ENCODE peak calls at places on chromosomes 3 and 15, in eight cellular contexts. R, V, N, O, T, H, E and U are unnamed samples. For H3K36me3, the result is how much of the 10 kb centered on the place peaks cover.

GRCh38 chr3:79012946-79013362 is 754.8 kb downstream of the ROBO1 start:
- DNase-seq in N (no peak), O (no peak), R (no peak), H (no peak), V (no peak), T (no peak), E (no peak), U (no peak)

GRCh38 chr3:178804606-178805005 is 267.0 kb downstream of the ZMAT3 start:
- DNase-seq in E (no peak), V (no peak), O (no peak), H (no peak), N (no peak), R (no peak), T (no peak), U (no peak)

GRCh38 chr3:164458986-164459385 is 619.3 kb downstream of the SI start:
- DNase-seq in E (no peak), R (no peak), V (peak), N (no peak), H (no peak), T (no peak), O (no peak), U (no peak)

GRCh38 chr15:49236869-49237268 is 66.8 kb downstream of the GALK2 start:
- DNase-seq in E (no peak), H (no peak), T (no peak), N (no peak), R (no peak), V (no peak), O (no peak), U (no peak)

GRCh38 chr3:139718415-139718814 is 40.6 kb upstream of the NMNAT3 start:
- DNase-seq in V (no peak), E (peak), N (peak), O (peak), R (no peak), T (no peak), H (no peak), U (no peak)

GRCh38 chr3:55790596-55791350 is 303.7 kb upstream of the WNT5A start:
- DNase-seq in R (no peak), H (no peak), E (no peak), V (no peak), T (no peak), O (no peak), N (no peak), U (peak)

GRCh38 chr3:57937092-57937491 is 71.1 kb upstream of the FLNB start:
- DNase-seq in R (no peak), N (no peak), H (no peak), T (no peak), O (no peak), V (no peak), E (no peak), U (no peak)

GRCh38 chr15:95556866-95557225 is 773.7 kb upstream of the NR2F2 start:
- DNase-seq in T (no peak), N (no peak), R (no peak), V (no peak), E (no peak), O (no peak), H (no peak), U (no peak)

GRCh38 chr15:59200560-59200959 is 6.1 kb upstream of the LDHAL6B start:
- DNase-seq in R (no peak), O (no peak), T (no peak), N (no peak), V (no peak), H (no peak), E (no peak), U (no peak)

GRCh38 chr3:49601358-49602048 is 47.2 kb downstream of the BSN start:
- DNase-seq in H (no peak), V (no peak), R (no peak), O (no peak), N (no peak), E (no peak), T (no peak), U (no peak)

DNA sequence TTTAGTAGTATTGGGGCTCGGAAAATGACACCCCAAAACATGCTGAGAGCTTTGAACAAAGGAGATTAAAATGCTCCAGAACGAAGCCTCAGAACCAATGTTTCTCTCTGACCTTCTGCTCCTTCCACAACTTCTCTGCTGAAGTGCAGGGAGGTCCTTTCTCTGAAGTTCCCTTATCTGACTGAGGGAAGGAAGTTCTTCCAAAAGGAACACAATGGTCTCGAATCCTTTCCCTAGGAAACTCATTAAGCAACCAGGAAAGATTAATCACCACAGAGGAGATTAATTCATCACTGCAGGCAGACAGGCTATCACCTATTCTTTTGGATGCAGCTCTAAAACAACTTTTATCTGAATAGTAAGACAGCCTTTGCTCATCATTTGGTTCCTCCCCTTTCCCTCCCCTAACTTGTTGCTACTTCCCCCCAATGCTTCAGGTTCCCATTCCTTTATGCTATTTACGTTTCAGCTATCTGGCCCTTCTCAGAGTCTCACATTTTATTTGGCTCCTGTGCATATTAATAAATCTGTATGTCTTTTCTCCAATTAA is 18.2 kb upstream of the WDR49 start:
- DNase-seq in V (no peak), E (no peak), O (no peak), H (no peak), R (no peak), T (no peak), N (no peak), U (no peak)
- TF ChIP-seq POLR2A in V (no peak), E (no peak), O (no peak), H (no peak), R (no peak), T (no peak), N (no peak), U (no peak)

GRCh38 chr15:90730290-90730689 is 13.1 kb downstream of the BLM start:
- DNase-seq in H (no peak), N (no peak), V (no peak), E (no peak), O (no peak), T (peak), R (no peak), U (no peak)
- H3K27ac ChIP-seq in H (no peak), N (no peak), V (no peak), E (no peak), O (no peak), T (no peak), R (no peak), U (no peak)

DNA sequence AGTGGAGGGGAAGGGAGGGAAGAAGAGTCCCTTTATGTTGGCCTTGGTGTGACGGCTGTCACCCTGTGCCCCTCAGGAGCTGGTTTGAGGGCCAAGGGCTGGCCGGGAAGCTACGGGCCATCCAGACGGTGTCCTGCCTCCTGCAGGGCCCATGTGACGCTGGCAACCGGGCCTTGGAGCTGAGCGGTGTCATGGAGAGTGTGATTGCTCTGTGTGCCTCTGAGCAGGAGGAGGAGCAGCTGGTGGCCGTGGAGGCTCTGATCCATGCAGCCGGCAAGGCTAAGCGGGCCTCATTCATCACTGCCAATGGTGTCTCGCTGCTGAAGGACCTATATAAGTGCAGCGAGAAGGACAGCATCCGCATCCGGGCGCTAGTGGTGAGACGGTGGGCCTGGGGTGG is 8.1 kb upstream of the RCCD1 start:
- DNase-seq in R (no peak), H (no peak), E (no peak), O (no peak), T (no peak), N (no peak), V (no peak), U (no peak)
- H3K36me3 ChIP-seq in R (half or more), H (under half), E (under half), O (under half), T (half or more), N (under half), V (under half), U (half or more)

DNA sequence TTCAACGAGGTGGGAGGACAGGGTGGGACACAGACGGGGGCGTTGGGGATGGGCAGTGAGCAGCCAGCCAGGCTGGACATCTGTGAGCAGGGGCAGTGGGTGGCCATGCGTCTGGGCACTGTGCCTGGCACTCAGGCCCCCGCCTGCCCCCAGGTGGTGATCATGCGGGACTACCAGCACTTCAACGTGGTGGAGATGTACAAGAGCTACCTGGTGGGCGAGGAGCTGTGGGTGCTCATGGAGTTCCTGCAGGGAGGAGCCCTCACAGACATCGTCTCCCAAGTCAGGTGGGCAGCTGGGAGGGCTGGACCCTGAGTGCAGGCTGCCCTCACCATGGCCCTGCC is 10.2 kb downstream of the ANKRD63 start:
- DNase-seq in O (no peak), R (no peak), N (no peak), T (no peak), V (no peak), H (no peak), E (no peak), U (no peak)
- TF ChIP-seq POLR2A in O (no peak), R (no peak), N (no peak), T (no peak), V (no peak), H (no peak), E (no peak), U (no peak)